ENCODE peak calls at places on chromosome 6, in eight cellular contexts. K is A549; Q is CD4-positive, CD25-positive, alpha-beta regulatory T cell; W is PC-9; O is tibial nerve; S is left ventricle myocardium inferior; T is mucosa of descending colon; P is pancreas. B is an unnamed sample. For H3K4me1, the result is how much of the 10 kb centered on the place peaks cover.

GRCh38 chr6:161498359-161498758 is 224.5 kb upstream of the AGPAT4 start:
- DNase-seq in K (peak), Q (no peak), W (no peak), O (no peak), S (no peak), T (no peak), P (peak), B (no peak)

GRCh38 chr6:52352239-52353008 is 9.5 kb upstream of the PAQR8 start:
- DNase-seq in K (peak), Q (no peak), W (peak), O (no peak), S (no peak), T (peak), P (peak), B (peak)

GRCh38 chr6:134034478-134034877 is 17.9 kb downstream of the SLC2A12 start:
- DNase-seq in K (no peak), Q (no peak), W (no peak), O (no peak), S (no peak), T (no peak), P (no peak), B (no peak)

GRCh38 chr6:39409889-39410288 is 87.4 kb upstream of the KCNK16 start:
- DNase-seq in K (no peak), Q (no peak), W (no peak), O (no peak), S (no peak), T (no peak), P (no peak), B (no peak)

GRCh38 chr6:75530696-75531095 is 37.1 kb upstream of the FILIP1 start:
- DNase-seq in K (no peak), Q (no peak), W (no peak), O (no peak), S (no peak), T (no peak), P (no peak), B (no peak)

GRCh38 chr6:89217308-89217999 is at the start of gene GABRR1:
- DNase-seq in K (no peak), Q (no peak), W (no peak), O (no peak), S (no peak), T (no peak), P (no peak), B (no peak)

GRCh38 chr6:37262446-37263026 is 4.6 kb upstream of the TMEM217 start:
- DNase-seq in K (no peak), Q (no peak), W (no peak), O (no peak), S (no peak), T (no peak), P (no peak), B (no peak)

GRCh38 chr6:148195511-148195910 is 147.1 kb upstream of the SASH1 start:
- DNase-seq in K (no peak), Q (no peak), W (no peak), O (no peak), S (no peak), T (no peak), P (no peak), B (no peak)

GRCh38 chr6:90429713-90430112 is 133.1 kb upstream of the BACH2 start:
- DNase-seq in K (peak), Q (no peak), W (no peak), O (no peak), S (no peak), T (no peak), P (no peak), B (no peak)

GRCh38 chr6:119162134-119162761 is 83.8 kb upstream of the FAM184A start:
- DNase-seq in K (no peak), Q (no peak), W (no peak), O (no peak), S (no peak), T (no peak), P (no peak), B (no peak)

GRCh38 chr6:47977314-47977713 is 133.7 kb downstream of the PTCHD4 start:
- DNase-seq in K (no peak), Q (no peak), W (no peak), O (no peak), S (no peak), T (no peak), P (no peak), B (no peak)

GRCh38 chr6:135086414-135086764 is 31.8 kb upstream of the HBS1L start:
- DNase-seq in K (no peak), Q (no peak), W (no peak), O (no peak), S (no peak), T (no peak), P (no peak), B (no peak)

GRCh38 chr6:161211380-161212035 is 62.4 kb downstream of the AGPAT4 start:
- DNase-seq in K (peak), Q (no peak), W (no peak), O (no peak), S (no peak), T (no peak), P (no peak), B (no peak)

GRCh38 chr6:17311595-17312311 is 30.6 kb downstream of the RBM24 start:
- DNase-seq in K (peak), Q (no peak), W (no peak), O (no peak), S (peak), T (no peak), P (no peak), B (no peak)

GRCh38 chr6:82006027-82006738 is 241.4 kb downstream of the IBTK start:
- DNase-seq in K (peak), Q (no peak), W (no peak), O (no peak), S (no peak), T (peak), P (no peak), B (no peak)

GRCh38 chr6:6806793-6807518 is 218.4 kb downstream of the LY86 start:
- DNase-seq in K (no peak), Q (no peak), W (peak), O (peak), S (peak), T (peak), P (peak), B (no peak)

GRCh38 chr6:72367439-72367838 is 254.4 kb upstream of the KCNQ5 start:
- DNase-seq in K (no peak), Q (no peak), W (no peak), O (no peak), S (no peak), T (no peak), P (no peak), B (no peak)

GRCh38 chr6:93282521-93283031 is 136.8 kb downstream of the EPHA7 start:
- DNase-seq in K (no peak), Q (no peak), W (no peak), O (no peak), S (no peak), T (no peak), P (no peak), B (no peak)

GRCh38 chr6:135920689-135921088 is 69.2 kb downstream of the PDE7B start:
- DNase-seq in K (no peak), Q (no peak), W (no peak), O (no peak), S (no peak), T (no peak), P (no peak), B (no peak)

GRCh38 chr6:87926687-87927086 is 121.0 kb upstream of the SPACA1 start:
- DNase-seq in K (no peak), Q (no peak), W (no peak), O (no peak), S (no peak), T (no peak), P (no peak), B (no peak)

GRCh38 chr6:41488392-41489129 is 57.6 kb upstream of the FOXP4 start:
- DNase-seq in K (no peak), Q (no peak), W (no peak), O (peak), S (no peak), T (peak), P (no peak), B (peak)

GRCh38 chr6:87396595-87397392 is 11.0 kb upstream of the CFAP206 start:
- DNase-seq in K (no peak), Q (no peak), W (no peak), O (no peak), S (no peak), T (no peak), P (no peak), B (no peak)

GRCh38 chr6:2873643-2874042 is 29.5 kb downstream of the SERPINB9 start:
- DNase-seq in K (no peak), Q (no peak), W (no peak), O (no peak), S (no peak), T (no peak), P (no peak), B (no peak)

DNA sequence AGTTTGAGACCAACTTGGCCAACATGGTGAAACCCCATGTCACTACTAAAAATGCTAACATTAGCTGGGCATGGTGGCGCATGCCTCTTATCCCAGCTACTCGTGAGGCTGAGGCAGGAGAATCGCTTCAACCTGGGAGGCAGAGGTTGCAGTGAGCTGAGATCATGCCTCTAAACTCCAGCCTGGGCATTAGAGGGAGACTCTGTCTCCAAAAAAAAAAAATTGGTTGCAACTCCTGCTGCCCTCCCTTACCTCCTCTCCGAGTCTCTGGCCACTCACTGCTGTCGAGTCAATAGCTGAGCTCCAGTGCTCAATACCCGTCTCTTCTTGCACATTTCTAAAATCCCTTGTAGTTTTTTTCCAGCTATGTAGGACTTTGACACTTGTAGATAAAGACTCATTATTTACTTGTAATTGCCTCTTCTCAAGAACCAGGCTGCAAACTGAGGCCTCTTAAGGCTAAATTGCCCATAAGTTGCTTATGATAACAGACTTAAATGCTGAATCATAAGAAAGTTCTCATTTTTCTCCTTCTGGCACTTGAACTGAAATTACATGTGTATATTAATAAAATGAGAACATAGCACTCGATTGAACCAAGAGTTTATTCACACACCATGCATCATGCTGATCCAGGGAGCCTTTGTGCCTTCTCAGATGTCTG is 13.8 kb downstream of the HECA start:
- DNase-seq in K (no peak), Q (no peak), W (no peak), O (no peak), S (no peak), T (no peak), P (no peak), B (no peak)
- H3K4me1 ChIP-seq in K (under half), Q (half or more), W (under half), O (under half), S (half or more), T (under half), P (under half), B (under half)

DNA sequence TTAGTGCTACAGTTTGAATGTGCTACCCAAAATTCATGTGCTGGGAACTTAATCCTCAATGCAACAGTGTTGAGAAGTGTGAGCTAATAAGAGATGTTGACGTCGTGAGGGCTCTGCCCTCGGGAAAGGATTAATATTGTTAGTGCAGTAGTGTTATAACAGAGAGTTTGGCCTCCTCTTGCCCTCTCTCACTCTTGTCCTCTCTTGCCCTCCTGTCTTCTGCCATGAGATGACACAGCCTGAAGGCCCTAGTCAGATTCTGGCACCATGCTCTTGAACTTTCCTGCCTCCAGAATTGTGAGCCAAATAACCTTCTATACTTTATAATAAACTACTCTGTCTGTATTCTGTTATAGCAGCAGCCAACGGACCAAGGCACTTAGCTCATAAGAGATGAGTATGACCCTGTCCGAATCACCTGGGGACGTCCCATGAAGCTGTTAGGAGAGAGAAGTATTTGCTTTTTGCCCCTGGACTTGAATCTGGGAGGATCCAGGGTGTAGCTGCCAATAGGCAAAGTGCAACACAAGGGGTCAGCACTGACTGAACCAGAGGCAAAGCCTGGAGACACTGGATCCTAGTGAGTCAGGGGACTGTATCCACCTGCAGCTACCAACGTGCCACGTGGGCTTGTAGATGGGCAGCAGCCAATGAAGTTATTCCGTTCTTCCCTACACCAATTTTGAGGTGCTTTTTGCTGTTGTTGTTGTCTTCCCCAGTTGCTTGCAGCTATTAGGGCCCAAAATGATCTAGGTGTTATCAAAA is 233.7 kb downstream of the THBS2 start:
- DNase-seq in K (peak), Q (no peak), W (no peak), O (no peak), S (no peak), T (peak), P (no peak), B (no peak)
- H3K4me1 ChIP-seq in K (under half), Q (under half), W (under half), O (under half), S (under half), T (under half), P (under half), B (under half)

GRCh38 chr6:56652994-56653393 is 10.3 kb upstream of the DST start:
- DNase-seq in K (peak), Q (no peak), W (no peak), O (no peak), S (no peak), T (no peak), P (no peak), B (peak)
- H3K4me1 ChIP-seq in K (half or more), Q (under half), W (under half), O (under half), S (half or more), T (under half), P (under half), B (under half)

GRCh38 chr6:69379518-69379917 is 417.3 kb downstream of the LMBRD1 start:
- DNase-seq in K (no peak), Q (no peak), W (no peak), O (no peak), S (no peak), T (no peak), P (no peak), B (no peak)

GRCh38 chr6:69383627-69384026 is 413.2 kb downstream of the LMBRD1 start:
- DNase-seq in K (no peak), Q (no peak), W (no peak), O (no peak), S (no peak), T (no peak), P (no peak), B (no peak)

GRCh38 chr6:69378326-69378725 is 418.5 kb downstream of the LMBRD1 start:
- DNase-seq in K (no peak), Q (no peak), W (no peak), O (no peak), S (no peak), T (no peak), P (no peak), B (no peak)
- H3K4me1 ChIP-seq in K (under half), Q (under half), W (under half), O (under half), S (under half), T (under half), P (under half), B (under half)

GRCh38 chr6:13695217-13695616 is 16.4 kb downstream of the RANBP9 start:
- DNase-seq in K (no peak), Q (no peak), W (no peak), O (no peak), S (no peak), T (no peak), P (no peak), B (no peak)

GRCh38 chr6:13696226-13696625 is 15.4 kb downstream of the RANBP9 start:
- DNase-seq in K (no peak), Q (no peak), W (no peak), O (no peak), S (no peak), T (no peak), P (no peak), B (no peak)

GRCh38 chr6:13698715-13699114 is 12.9 kb downstream of the RANBP9 start:
- DNase-seq in K (no peak), Q (no peak), W (no peak), O (no peak), S (no peak), T (no peak), P (no peak), B (no peak)

GRCh38 chr6:13697857-13698256 is 13.8 kb downstream of the RANBP9 start:
- DNase-seq in K (no peak), Q (no peak), W (no peak), O (no peak), S (no peak), T (no peak), P (no peak), B (no peak)

GRCh38 chr6:13694562-13694961 is 17.1 kb downstream of the RANBP9 start:
- DNase-seq in K (no peak), Q (no peak), W (no peak), O (no peak), S (no peak), T (no peak), P (no peak), B (no peak)
- H3K4me1 ChIP-seq in K (under half), Q (half or more), W (under half), O (under half), S (half or more), T (under half), P (under half), B (under half)

GRCh38 chr6:351011-351866 is 40.3 kb upstream of the IRF4 start:
- DNase-seq in K (no peak), Q (no peak), W (no peak), O (no peak), S (no peak), T (no peak), P (no peak), B (no peak)
- H3K4me1 ChIP-seq in K (under half), Q (under half), W (under half), O (under half), S (under half), T (under half), P (under half), B (under half)

GRCh38 chr6:33697845-33698244 is 13.7 kb downstream of the UQCC2 start:
- DNase-seq in K (no peak), Q (no peak), W (no peak), O (no peak), S (no peak), T (no peak), P (no peak), B (no peak)
- H3K4me1 ChIP-seq in K (under half), Q (half or more), W (under half), O (half or more), S (half or more), T (under half), P (under half), B (half or more)

DNA sequence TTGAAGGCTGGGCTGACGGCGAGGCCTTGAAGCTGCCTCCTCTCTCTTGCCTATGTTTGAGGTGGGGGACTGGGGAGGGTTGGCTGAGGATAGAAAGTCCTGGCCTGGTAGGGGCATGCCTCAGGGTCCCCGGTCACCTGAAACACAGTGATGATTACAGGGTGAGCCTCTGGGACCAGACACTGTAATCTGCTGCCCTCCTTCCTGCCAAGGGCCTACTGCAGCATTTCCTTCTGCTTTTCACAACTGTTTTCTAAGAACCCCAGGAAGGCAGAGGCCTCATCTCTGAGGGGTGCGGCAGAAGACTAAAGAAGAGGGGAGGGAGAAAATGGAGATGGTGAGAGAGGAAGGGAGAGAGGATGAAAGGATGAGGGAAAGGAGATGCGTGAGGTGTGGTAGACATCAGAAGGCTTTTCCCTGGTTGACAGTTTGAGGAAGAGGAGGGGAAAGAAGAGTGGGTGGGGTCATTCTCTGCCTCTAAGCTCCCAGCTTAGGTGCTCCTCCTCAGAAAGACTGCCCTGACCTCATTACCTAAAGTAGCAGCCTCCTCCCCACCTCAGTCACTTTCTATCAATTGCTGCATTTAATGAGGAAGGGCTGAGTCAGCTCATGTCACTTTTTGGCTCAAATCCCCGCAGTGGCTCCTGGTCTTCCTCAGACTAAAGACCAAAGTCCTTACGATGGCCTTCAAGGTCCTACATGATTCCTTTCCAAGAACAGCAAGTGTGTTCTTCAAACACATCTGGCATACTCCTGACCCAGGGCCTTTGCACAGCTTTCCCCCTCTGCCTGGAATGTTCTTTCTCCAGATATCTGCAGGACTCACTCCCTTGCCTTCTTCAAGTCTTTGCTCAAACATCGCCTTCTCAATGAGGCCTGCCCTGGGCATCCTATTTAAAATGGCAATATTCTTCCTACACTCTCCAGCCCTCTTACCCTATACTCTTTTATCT is 29.9 kb downstream of the VEGFA start:
- DNase-seq in K (no peak), Q (no peak), W (no peak), O (no peak), S (no peak), T (peak), P (no peak), B (no peak)
- H3K4me1 ChIP-seq in K (under half), Q (under half), W (half or more), O (under half), S (half or more), T (under half), P (half or more), B (under half)